ENCODE peak calls at places on chromosomes 4 and X, in seven cellular contexts. One of them, this sample, is unnamed.

GRCh38 chr4:176156656-176157055 is 38.7 kb downstream of the SPATA4 start:
- DNase-seq in stimulated activated CD4-positive, alpha-beta T cell treated with anti-CD3 and anti-CD28 coated beads, Interleukin-4, amount 100 ng/mL, for 4 hours: no peak
- DNase-seq in body of pancreas: no peak
- DNase-seq in AG10803: peak
- DNase-seq in Calu3: no peak
- DNase-seq in right cardiac atrium: no peak
- DNase-seq in mammary epithelial cell: no peak
- DNase-seq in this sample: no peak

GRCh38 chr4:145887241-145887964 is 51.2 kb downstream of the ZNF827 start:
- DNase-seq in stimulated activated CD4-positive, alpha-beta T cell treated with anti-CD3 and anti-CD28 coated beads, Interleukin-4, amount 100 ng/mL, for 4 hours: no peak
- DNase-seq in body of pancreas: no peak
- DNase-seq in AG10803: peak
- DNase-seq in Calu3: no peak
- DNase-seq in right cardiac atrium: peak
- DNase-seq in mammary epithelial cell: no peak
- DNase-seq in this sample: no peak

GRCh38 chr4:158193171-158193749 is 17.0 kb upstream of the TMEM144 start:
- DNase-seq in stimulated activated CD4-positive, alpha-beta T cell treated with anti-CD3 and anti-CD28 coated beads, Interleukin-4, amount 100 ng/mL, for 4 hours: no peak
- DNase-seq in body of pancreas: no peak
- DNase-seq in AG10803: peak
- DNase-seq in Calu3: no peak
- DNase-seq in right cardiac atrium: no peak
- DNase-seq in mammary epithelial cell: no peak
- DNase-seq in this sample: peak

GRCh38 chr4:54085284-54085683 is 14.7 kb upstream of the GSX2 start:
- DNase-seq in stimulated activated CD4-positive, alpha-beta T cell treated with anti-CD3 and anti-CD28 coated beads, Interleukin-4, amount 100 ng/mL, for 4 hours: no peak
- DNase-seq in body of pancreas: no peak
- DNase-seq in AG10803: peak
- DNase-seq in Calu3: no peak
- DNase-seq in right cardiac atrium: peak
- DNase-seq in mammary epithelial cell: peak
- DNase-seq in this sample: peak

GRCh38 chr4:143023519-143023918 is 161.2 kb upstream of the USP38 start:
- DNase-seq in stimulated activated CD4-positive, alpha-beta T cell treated with anti-CD3 and anti-CD28 coated beads, Interleukin-4, amount 100 ng/mL, for 4 hours: no peak
- DNase-seq in body of pancreas: no peak
- DNase-seq in AG10803: no peak
- DNase-seq in Calu3: no peak
- DNase-seq in right cardiac atrium: no peak
- DNase-seq in mammary epithelial cell: no peak
- DNase-seq in this sample: no peak

GRCh38 chr4:170091069-170091696 is 1.4 kb upstream of the AADAT start:
- DNase-seq in stimulated activated CD4-positive, alpha-beta T cell treated with anti-CD3 and anti-CD28 coated beads, Interleukin-4, amount 100 ng/mL, for 4 hours: no peak
- DNase-seq in body of pancreas: no peak
- DNase-seq in AG10803: no peak
- DNase-seq in Calu3: peak
- DNase-seq in right cardiac atrium: peak
- DNase-seq in mammary epithelial cell: no peak
- DNase-seq in this sample: no peak

GRCh38 chr4:72858328-72858727 is 211.2 kb downstream of the COX18 start:
- DNase-seq in stimulated activated CD4-positive, alpha-beta T cell treated with anti-CD3 and anti-CD28 coated beads, Interleukin-4, amount 100 ng/mL, for 4 hours: no peak
- DNase-seq in body of pancreas: no peak
- DNase-seq in AG10803: peak
- DNase-seq in Calu3: no peak
- DNase-seq in right cardiac atrium: no peak
- DNase-seq in mammary epithelial cell: peak
- DNase-seq in this sample: no peak

GRCh38 chrX:19303216-19303880 is 40.4 kb upstream of the PDHA1 start:
- DNase-seq in stimulated activated CD4-positive, alpha-beta T cell treated with anti-CD3 and anti-CD28 coated beads, Interleukin-4, amount 100 ng/mL, for 4 hours: no peak
- DNase-seq in body of pancreas: no peak
- DNase-seq in AG10803: peak
- DNase-seq in Calu3: peak
- DNase-seq in right cardiac atrium: peak
- DNase-seq in mammary epithelial cell: peak
- DNase-seq in this sample: no peak

GRCh38 chrX:129845616-129846190 is 2.0 kb upstream of the ZDHHC9 start:
- DNase-seq in stimulated activated CD4-positive, alpha-beta T cell treated with anti-CD3 and anti-CD28 coated beads, Interleukin-4, amount 100 ng/mL, for 4 hours: no peak
- DNase-seq in body of pancreas: no peak
- DNase-seq in AG10803: no peak
- DNase-seq in Calu3: peak
- DNase-seq in right cardiac atrium: no peak
- DNase-seq in mammary epithelial cell: peak
- DNase-seq in this sample: no peak

GRCh38 chrX:1524874-1525582 is 12.0 kb downstream of the P2RY8 start:
- DNase-seq in stimulated activated CD4-positive, alpha-beta T cell treated with anti-CD3 and anti-CD28 coated beads, Interleukin-4, amount 100 ng/mL, for 4 hours: no peak
- DNase-seq in body of pancreas: no peak
- DNase-seq in AG10803: no peak
- DNase-seq in Calu3: no peak
- DNase-seq in right cardiac atrium: no peak
- DNase-seq in mammary epithelial cell: no peak
- DNase-seq in this sample: no peak

GRCh38 chr4:60485279-60485678 is 714.8 kb upstream of the ADGRL3 start:
- DNase-seq in stimulated activated CD4-positive, alpha-beta T cell treated with anti-CD3 and anti-CD28 coated beads, Interleukin-4, amount 100 ng/mL, for 4 hours: no peak
- DNase-seq in body of pancreas: no peak
- DNase-seq in AG10803: no peak
- DNase-seq in Calu3: no peak
- DNase-seq in right cardiac atrium: no peak
- DNase-seq in mammary epithelial cell: peak
- DNase-seq in this sample: no peak

GRCh38 chr4:188041721-188042120 is 46.1 kb downstream of the ZFP42 start:
- DNase-seq in stimulated activated CD4-positive, alpha-beta T cell treated with anti-CD3 and anti-CD28 coated beads, Interleukin-4, amount 100 ng/mL, for 4 hours: no peak
- DNase-seq in body of pancreas: no peak
- DNase-seq in AG10803: no peak
- DNase-seq in Calu3: no peak
- DNase-seq in right cardiac atrium: no peak
- DNase-seq in mammary epithelial cell: no peak
- DNase-seq in this sample: no peak

GRCh38 chr4:78481180-78481579 is 70.4 kb upstream of the ANXA3 start:
- DNase-seq in stimulated activated CD4-positive, alpha-beta T cell treated with anti-CD3 and anti-CD28 coated beads, Interleukin-4, amount 100 ng/mL, for 4 hours: no peak
- DNase-seq in body of pancreas: no peak
- DNase-seq in AG10803: peak
- DNase-seq in Calu3: no peak
- DNase-seq in right cardiac atrium: no peak
- DNase-seq in mammary epithelial cell: peak
- DNase-seq in this sample: no peak

GRCh38 chrX:150919401-150919800 is 20.9 kb upstream of the CD99L2 start:
- DNase-seq in stimulated activated CD4-positive, alpha-beta T cell treated with anti-CD3 and anti-CD28 coated beads, Interleukin-4, amount 100 ng/mL, for 4 hours: no peak
- DNase-seq in body of pancreas: no peak
- DNase-seq in AG10803: no peak
- DNase-seq in Calu3: no peak
- DNase-seq in right cardiac atrium: no peak
- DNase-seq in mammary epithelial cell: no peak
- DNase-seq in this sample: no peak

This sample was measured in globus pallidus.